ENCODE peak calls at places on chromosome 16, in four cellular contexts. F is GM12878, K is HepG2, Y is K562. L is an unnamed sample.

GRCh38 chr16:21001262-21001661 is 100.7 kb downstream of the LYRM1 start:
- DNase-seq in Y (peak; percentile 39), F (no peak), K (peak; percentile 46), L (peak; percentile 18)

GRCh38 chr16:72264776-72265175 is 92.8 kb upstream of the PMFBP1 start:
- DNase-seq in Y (no peak), K (no peak), F (no peak), L (no peak)

GRCh38 chr16:69057400-69058378 is 47.8 kb upstream of the HAS3 start:
- DNase-seq in F (peak; percentile 59), Y (no peak), K (no peak), L (peak; percentile 92)

GRCh38 chr16:78230832-78231231 is 131.4 kb downstream of the WWOX start:
- DNase-seq in F (no peak), K (no peak), Y (no peak), L (no peak)

GRCh38 chr16:51540259-51540658 is 389.2 kb upstream of the SALL1 start:
- DNase-seq in K (no peak), F (no peak), Y (no peak), L (no peak)

GRCh38 chr16:17470002-17470870 is 524 bp downstream of the XYLT1 start:
- DNase-seq in Y (peak; percentile 50), K (no peak), F (no peak), L (peak; percentile 13)

GRCh38 chr16:67882374-67883145 is 2.1 kb upstream of the NRN1L start:
- DNase-seq in Y (no peak), F (no peak), K (no peak), L (no peak)

GRCh38 chr16:24348511-24349290 is 92.6 kb downstream of the CACNG3 start:
- DNase-seq in Y (no peak), F (no peak), K (no peak), L (no peak)

GRCh38 chr16:62034236-62035114 is 1.8 kb downstream of the CDH8 start:
- DNase-seq in Y (no peak), F (no peak), K (no peak), L (no peak)

GRCh38 chr16:3283525-3284447 is 495 bp downstream of the ZNF263 start:
- DNase-seq in Y (no peak), K (no peak), F (no peak), L (no peak)

GRCh38 chr16:62194828-62195227 is 158.6 kb upstream of the CDH8 start:
- DNase-seq in Y (no peak), F (no peak), K (no peak), L (no peak)

GRCh38 chr16:29744541-29745101 is 1.2 kb downstream of the C16orf54 start:
- DNase-seq in K (no peak), Y (no peak), F (no peak), L (no peak)

GRCh38 chr16:57660715-57661463 is 7.2 kb upstream of the ADGRG3 start:
- DNase-seq in F (no peak), Y (no peak), K (peak; percentile 59), L (no peak)

GRCh38 chr16:78443300-78443604 is 343.8 kb downstream of the WWOX start:
- DNase-seq in F (no peak), K (no peak), Y (no peak), L (no peak)

GRCh38 chr16:49856741-49857330 is 924 bp upstream of the ZNF423 start:
- DNase-seq in Y (peak; percentile 62), K (peak; percentile 50), F (no peak), L (peak; percentile 78)

GRCh38 chr16:89920723-89921122 is 2.1 kb downstream of the MC1R start:
- DNase-seq in Y (no peak), K (no peak), F (no peak), L (no peak)

GRCh38 chr16:73743665-73744496 is 552.7 kb upstream of the PSMD7 start:
- DNase-seq in Y (peak; percentile 10), K (no peak), F (no peak), L (peak; percentile 4)

GRCh38 chr16:83533193-83533592 is 274.6 kb upstream of the HSBP1 start:
- DNase-seq in Y (no peak), K (no peak), F (no peak), L (peak; percentile 4)

GRCh38 chr16:67161595-67162058 is 1.9 kb downstream of the FBXL8 start:
- DNase-seq in K (no peak), Y (no peak), F (no peak), L (no peak)

GRCh38 chr16:85639529-85640253 is 26.6 kb downstream of the GSE1 start:
- DNase-seq in Y (no peak), K (no peak), F (no peak), L (no peak)

GRCh38 chr16:8026450-8026849 is 563.9 kb downstream of the TMEM114 start:
- DNase-seq in F (no peak), K (no peak), Y (peak; percentile 24), L (no peak)

GRCh38 chr16:23016372-23016771 is 132.9 kb downstream of the USP31 start:
- DNase-seq in K (no peak), Y (no peak), F (peak; percentile 20), L (no peak)

GRCh38 chr16:11797957-11798299 is 870 bp upstream of the ZC3H7A start:
- DNase-seq in Y (no peak), F (no peak), K (no peak), L (peak; percentile 13)

GRCh38 chr16:14098081-14098480 is 27.0 kb downstream of the MRTFB start:
- DNase-seq in K (no peak), Y (no peak), F (no peak), L (no peak)

GRCh38 chr16:5906351-5906750 is 808.8 kb upstream of the EEF2KMT start:
- DNase-seq in K (no peak), F (no peak), Y (no peak), L (no peak)

GRCh38 chr16:35144212-35144932 is 1685.0 kb downstream of the TP53TG3F start:
- DNase-seq in K (no peak), F (no peak), Y (no peak), L (no peak)

GRCh38 chr16:9206156-9206555 is 114.7 kb downstream of the HAPSTR1 start:
- DNase-seq in F (no peak), Y (no peak), K (no peak), L (no peak)
- TF ChIP-seq CHD2 in F (no peak), Y (no peak), K (no peak), L (no peak)

GRCh38 chr16:19429271-19429670 is 11.6 kb downstream of the TMC5 start:
- DNase-seq in K (no peak), F (no peak), Y (no peak), L (no peak)
- TF ChIP-seq BHLHE40 in K (no peak), F (no peak), Y (no peak), L (no peak)

GRCh38 chr16:74987027-74987681 is 2.2 kb upstream of the WDR59 start:
- DNase-seq in K (no peak), Y (no peak), F (no peak), L (no peak)
- TF ChIP-seq ESRRA in K (no peak), Y (no peak), F (no peak), L (no peak)

GRCh38 chr16:80199614-80200013 is 341.2 kb upstream of the DYNLRB2 start:
- DNase-seq in F (no peak), Y (no peak), K (no peak), L (no peak)

GRCh38 chr16:80198265-80198994 is 342.4 kb upstream of the DYNLRB2 start:
- DNase-seq in Y (no peak), F (no peak), K (peak; percentile 26), L (peak; percentile 60)

GRCh38 chr16:80197790-80198201 is 343.0 kb upstream of the DYNLRB2 start:
- DNase-seq in Y (no peak), F (no peak), K (peak; percentile 79), L (peak; percentile 87)

GRCh38 chr16:80198995-80199299 is 341.8 kb upstream of the DYNLRB2 start:
- DNase-seq in Y (no peak), K (no peak), F (no peak), L (no peak)

DNA sequence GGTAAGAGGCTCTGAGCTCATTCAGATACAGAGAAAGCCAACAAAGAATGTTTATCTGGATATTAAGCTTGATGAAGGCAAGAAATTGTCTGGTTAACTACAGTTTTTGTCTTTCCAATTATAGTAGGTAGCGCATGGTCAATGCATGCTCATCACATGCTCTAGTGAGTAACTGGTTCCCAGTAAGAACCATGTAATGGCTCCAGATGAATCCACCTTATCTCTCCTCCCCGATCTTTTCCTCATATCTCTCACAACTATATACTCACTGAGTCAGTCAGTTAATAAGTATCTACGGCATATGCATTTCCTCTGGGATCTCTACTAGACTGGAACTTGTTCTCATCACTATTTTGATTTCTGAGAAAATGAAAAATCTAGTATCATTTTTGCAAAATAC is 340.7 kb upstream of the DYNLRB2 start:
- DNase-seq in Y (no peak), F (no peak), K (no peak), L (no peak)
- TF ChIP-seq CHD2 in Y (no peak), F (no peak), K (no peak), L (no peak)

GRCh38 chr16:87369117-87369775 is 14.3 kb downstream of the FBXO31 start:
- DNase-seq in K (no peak), Y (no peak), F (no peak), L (no peak)

GRCh38 chr16:87374313-87374712 is 9.3 kb downstream of the FBXO31 start:
- DNase-seq in K (no peak), F (no peak), Y (no peak), L (no peak)

GRCh38 chr16:87372305-87372704 is 11.3 kb downstream of the FBXO31 start:
- DNase-seq in F (no peak), K (no peak), Y (no peak), L (no peak)

GRCh38 chr16:87369796-87370719 is 13.5 kb downstream of the FBXO31 start:
- DNase-seq in F (no peak), K (no peak), Y (no peak), L (no peak)

DNA sequence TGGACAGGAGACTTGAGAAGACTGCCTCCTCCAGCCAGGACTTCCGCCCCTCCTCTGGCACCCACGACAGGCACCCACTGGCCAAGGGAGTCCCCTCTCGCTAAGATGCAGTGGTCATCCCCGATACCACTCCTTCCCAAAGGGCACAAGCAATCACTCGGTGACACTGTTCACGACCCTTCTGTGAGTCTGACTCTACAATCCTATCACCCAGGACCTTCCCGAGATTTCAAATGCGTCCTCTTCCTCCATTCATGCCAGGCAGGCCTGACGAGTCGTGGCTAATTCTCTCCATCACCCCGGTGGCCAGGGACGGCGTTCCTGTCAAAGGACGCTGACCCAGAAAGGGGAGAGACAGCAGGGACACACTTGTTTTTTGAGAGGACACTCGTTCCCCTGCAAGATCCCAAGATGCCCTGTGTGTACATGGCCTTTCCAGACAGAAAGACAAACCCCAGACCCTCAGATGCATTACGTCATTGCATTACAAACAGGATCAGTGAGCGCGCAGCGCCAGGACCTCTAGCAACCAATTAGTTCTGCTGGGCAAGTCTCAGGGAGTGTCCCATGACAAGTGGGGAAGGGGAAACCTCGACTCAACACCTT is 12.2 kb downstream of the FBXO31 start:
- DNase-seq in F (no peak), K (no peak), Y (no peak), L (no peak)
- TF ChIP-seq BHLHE40 in F (no peak), K (no peak), Y (no peak), L (no peak)

DNA sequence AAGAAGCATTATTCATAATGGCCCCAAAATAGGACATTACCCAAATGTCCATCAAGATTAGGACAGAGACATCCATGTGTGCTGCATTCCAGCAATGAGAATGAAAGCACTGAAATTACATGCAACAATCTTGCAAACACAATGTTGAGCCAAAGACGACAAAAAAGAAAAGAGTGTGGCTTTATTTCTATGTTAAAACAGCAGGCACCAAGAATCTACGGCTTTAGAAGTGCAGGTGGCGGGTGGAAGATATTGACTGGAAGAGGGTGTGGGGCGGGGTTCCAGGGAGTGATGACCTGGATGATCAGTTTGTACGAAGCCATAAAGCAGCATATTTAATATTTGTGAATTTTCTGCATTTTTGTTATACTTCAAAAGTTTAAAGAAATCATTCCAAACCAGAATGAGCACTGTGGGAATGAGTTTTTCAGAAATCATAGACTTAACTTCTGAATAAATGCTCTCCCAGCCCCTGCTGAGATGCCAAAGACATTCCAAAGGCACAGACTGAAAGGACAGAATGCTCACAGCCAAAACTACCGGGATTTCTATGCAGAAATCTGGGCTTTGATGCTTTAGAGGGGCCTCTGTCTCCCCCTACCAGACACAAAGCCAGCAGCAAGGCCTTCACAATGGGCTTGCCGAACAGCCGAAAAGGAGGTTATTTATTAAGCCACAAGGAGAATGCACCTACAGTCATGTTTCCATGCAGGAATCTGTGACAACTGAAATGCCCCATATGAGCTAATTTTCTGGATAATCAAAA is 361.6 kb downstream of the GRIN2A start:
- DNase-seq in Y (no peak), K (no peak), F (no peak), L (no peak)
- TF ChIP-seq ESRRA in Y (no peak), K (no peak), F (no peak), L (no peak)

L was measured in A549.